ENCODE peak calls at places on chromosomes 13 and 19, in five cellular contexts. One of them, this sample, is unnamed.

GRCh38 chr19:39497850-39498261 is 891 bp upstream of the DLL3 start:
- DNase-seq in BJ: no peak
- DNase-seq in fibroblast of lung: peak; percentile 43
- DNase-seq in GM10248: peak; percentile 72
- DNase-seq in psoas muscle: no peak
- DNase-seq in this sample: no peak

GRCh38 chr13:26721251-26721939 is 39.2 kb downstream of the GPR12 start:
- DNase-seq in fibroblast of lung: no peak
- DNase-seq in BJ: no peak
- DNase-seq in psoas muscle: peak; percentile 59
- DNase-seq in GM10248: no peak
- DNase-seq in this sample: no peak

GRCh38 chr13:97878421-97879375 is 74.8 kb upstream of the IPO5 start:
- DNase-seq in GM10248: no peak
- DNase-seq in psoas muscle: no peak
- DNase-seq in fibroblast of lung: no peak
- DNase-seq in BJ: no peak
- DNase-seq in this sample: no peak

GRCh38 chr19:55314396-55314795 is 10.7 kb downstream of the TMEM150B start:
- DNase-seq in BJ: no peak
- DNase-seq in fibroblast of lung: no peak
- DNase-seq in GM10248: no peak
- DNase-seq in psoas muscle: no peak
- DNase-seq in this sample: no peak

GRCh38 chr13:112603641-112604220 is 15.8 kb upstream of the TUBGCP3 start:
- DNase-seq in psoas muscle: no peak
- DNase-seq in BJ: no peak
- DNase-seq in fibroblast of lung: peak; percentile 58
- DNase-seq in GM10248: no peak
- DNase-seq in this sample: no peak

GRCh38 chr13:44142540-44142867 is 231.1 kb upstream of the SERP2 start:
- DNase-seq in psoas muscle: no peak
- DNase-seq in fibroblast of lung: no peak
- DNase-seq in BJ: no peak
- DNase-seq in GM10248: no peak
- DNase-seq in this sample: no peak

GRCh38 chr19:6424190-6424938 is at the start of gene KHSRP:
- DNase-seq in psoas muscle: peak; percentile 65
- DNase-seq in GM10248: no peak
- DNase-seq in fibroblast of lung: no peak
- DNase-seq in BJ: no peak
- DNase-seq in this sample: peak; percentile 95

GRCh38 chr19:52398091-52398461 is 427 bp downstream of the ZNF528 start:
- DNase-seq in GM10248: peak; percentile 17
- DNase-seq in BJ: no peak
- DNase-seq in psoas muscle: peak; percentile 50
- DNase-seq in fibroblast of lung: no peak
- DNase-seq in this sample: no peak

GRCh38 chr13:83532809-83533208 is 349.5 kb downstream of the SLITRK1 start:
- DNase-seq in fibroblast of lung: no peak
- DNase-seq in GM10248: no peak
- DNase-seq in BJ: no peak
- DNase-seq in psoas muscle: no peak
- DNase-seq in this sample: no peak

GRCh38 chr13:73212482-73212881 is 153.7 kb downstream of the KLF5 start:
- DNase-seq in GM10248: no peak
- DNase-seq in BJ: no peak
- DNase-seq in fibroblast of lung: no peak
- DNase-seq in psoas muscle: no peak
- DNase-seq in this sample: no peak

GRCh38 chr13:32047796-32048195 is 16.2 kb downstream of the FRY start:
- DNase-seq in psoas muscle: no peak
- DNase-seq in fibroblast of lung: no peak
- DNase-seq in GM10248: no peak
- DNase-seq in BJ: no peak
- DNase-seq in this sample: no peak

GRCh38 chr13:71067164-71067815 is 799.7 kb downstream of the DACH1 start:
- DNase-seq in BJ: no peak
- DNase-seq in GM10248: no peak
- DNase-seq in fibroblast of lung: peak; percentile 6
- DNase-seq in psoas muscle: no peak
- DNase-seq in this sample: no peak
- TF ChIP-seq CTCF in BJ: no peak
- TF ChIP-seq CTCF in GM10248: no peak
- TF ChIP-seq CTCF in fibroblast of lung: peak; percentile 8
- TF ChIP-seq CTCF in psoas muscle: no peak
- TF ChIP-seq CTCF in this sample: peak; percentile 8

DNA sequence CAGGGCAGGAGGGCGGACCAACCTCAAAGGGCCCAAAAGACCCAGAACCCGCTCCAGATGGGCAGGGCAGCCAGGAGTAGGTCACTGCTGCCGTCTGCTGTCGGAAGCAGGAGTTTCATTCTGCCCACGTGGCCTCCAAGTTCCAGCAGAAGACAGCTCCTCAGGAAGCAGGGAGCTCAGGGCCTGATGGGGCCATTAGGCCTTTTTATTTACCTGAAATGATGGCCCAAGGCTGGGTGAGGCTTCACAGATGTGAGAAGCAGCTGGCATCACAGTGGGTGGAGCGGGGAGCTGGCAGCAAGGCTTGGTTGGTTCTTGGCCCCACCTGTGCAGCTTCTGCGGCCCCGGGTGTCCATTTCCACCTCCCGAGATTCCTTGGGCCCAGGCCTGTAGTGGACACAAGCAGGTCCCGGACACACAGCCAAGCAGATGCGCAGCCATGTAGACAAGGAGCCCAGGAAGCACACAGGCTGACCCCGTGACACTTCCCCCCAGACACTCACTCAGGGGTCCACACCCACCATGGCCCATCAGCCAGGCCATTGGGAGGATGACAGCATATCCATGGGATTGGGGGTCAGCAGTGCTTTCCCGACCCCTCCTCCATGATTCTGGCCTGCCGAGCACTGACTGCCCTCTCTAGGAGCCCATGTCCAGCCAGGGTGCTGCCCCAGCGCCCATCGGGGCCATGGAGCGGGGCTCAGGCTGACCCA is 26.4 kb downstream of the C13orf46 start:
- DNase-seq in BJ: no peak
- DNase-seq in GM10248: no peak
- DNase-seq in fibroblast of lung: peak; percentile 64
- DNase-seq in psoas muscle: peak; percentile 84
- DNase-seq in this sample: no peak
- TF ChIP-seq CTCF in BJ: peak; percentile 89
- TF ChIP-seq CTCF in GM10248: peak; percentile 4
- TF ChIP-seq CTCF in fibroblast of lung: peak; percentile 73
- TF ChIP-seq CTCF in psoas muscle: peak; percentile 61
- TF ChIP-seq CTCF in this sample: peak; percentile 21

GRCh38 chr13:77528834-77529500 is 6.5 kb upstream of the SCEL start:
- DNase-seq in BJ: no peak
- DNase-seq in psoas muscle: no peak
- DNase-seq in GM10248: peak; percentile 18
- DNase-seq in fibroblast of lung: no peak
- DNase-seq in this sample: no peak
- TF ChIP-seq CTCF in BJ: no peak
- TF ChIP-seq CTCF in psoas muscle: no peak
- TF ChIP-seq CTCF in GM10248: no peak
- TF ChIP-seq CTCF in fibroblast of lung: no peak
- TF ChIP-seq CTCF in this sample: no peak

GRCh38 chr19:49098795-49099194 is 13.5 kb downstream of the SNRNP70 start:
- DNase-seq in GM10248: no peak
- DNase-seq in fibroblast of lung: no peak
- DNase-seq in psoas muscle: no peak
- DNase-seq in BJ: no peak
- DNase-seq in this sample: no peak
- TF ChIP-seq CTCF in GM10248: no peak
- TF ChIP-seq CTCF in fibroblast of lung: no peak
- TF ChIP-seq CTCF in psoas muscle: no peak
- TF ChIP-seq CTCF in BJ: no peak
- TF ChIP-seq CTCF in this sample: no peak

DNA sequence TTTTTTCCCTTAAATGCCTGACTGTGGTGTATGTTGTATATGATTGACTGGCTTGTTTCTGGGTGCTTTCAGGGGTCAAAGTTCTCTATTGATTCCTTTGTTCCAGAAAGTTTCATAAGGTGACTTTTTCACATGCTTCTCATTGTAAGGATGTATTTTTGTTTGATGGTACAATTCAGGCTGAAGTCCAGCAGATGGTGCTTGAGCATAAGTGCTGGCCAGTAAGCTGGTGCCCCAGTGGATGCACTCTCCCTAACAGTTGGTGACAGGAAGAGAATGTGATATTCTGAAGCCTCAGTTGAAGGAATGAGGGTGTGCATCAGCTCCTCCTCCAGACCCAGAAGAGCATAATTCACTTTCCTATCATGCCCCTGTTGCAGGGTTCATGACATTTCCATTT is 1941.6 kb upstream of the PRR20A start:
- DNase-seq in GM10248: no peak
- DNase-seq in BJ: no peak
- DNase-seq in fibroblast of lung: no peak
- DNase-seq in psoas muscle: no peak
- DNase-seq in this sample: no peak
- TF ChIP-seq CTCF in GM10248: no peak
- TF ChIP-seq CTCF in BJ: no peak
- TF ChIP-seq CTCF in fibroblast of lung: no peak
- TF ChIP-seq CTCF in psoas muscle: no peak
- TF ChIP-seq CTCF in this sample: peak; percentile 54

DNA sequence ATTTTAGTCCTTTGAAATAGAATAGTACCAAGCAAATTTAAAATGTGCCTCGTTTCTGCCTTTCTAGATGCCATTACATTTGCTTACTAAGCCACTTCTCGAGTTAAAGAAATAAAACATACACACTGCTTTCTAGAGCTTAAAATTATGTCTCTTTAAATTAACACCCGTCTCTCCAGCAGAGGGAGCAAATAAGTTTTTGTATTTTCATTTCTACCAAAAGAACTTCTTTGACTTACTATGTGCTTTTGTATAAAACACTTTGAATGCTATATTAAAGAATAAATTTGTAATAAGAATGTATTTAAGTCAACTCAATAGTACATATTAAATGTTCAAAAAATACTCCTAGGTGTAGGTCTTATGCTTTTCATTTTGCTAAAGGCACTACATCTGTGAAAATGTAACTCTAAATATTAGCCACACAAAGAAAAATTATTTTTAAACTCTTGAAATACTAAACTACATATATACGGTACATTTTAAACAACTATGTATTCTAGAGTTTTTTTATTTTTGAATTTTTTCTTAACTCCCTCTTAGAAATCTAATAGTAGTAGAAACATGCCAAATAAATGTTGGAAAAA is 269.3 kb upstream of the MIR17HG start:
- DNase-seq in psoas muscle: no peak
- DNase-seq in GM10248: no peak
- DNase-seq in BJ: no peak
- DNase-seq in fibroblast of lung: peak; percentile 29
- DNase-seq in this sample: no peak
- TF ChIP-seq CTCF in psoas muscle: peak; percentile 4
- TF ChIP-seq CTCF in GM10248: peak; percentile 33
- TF ChIP-seq CTCF in BJ: peak; percentile 3
- TF ChIP-seq CTCF in fibroblast of lung: peak; percentile 41
- TF ChIP-seq CTCF in this sample: peak; percentile 42

GRCh38 chr19:50640368-50640767 is 687 bp upstream of the SYT3 start:
- DNase-seq in BJ: no peak
- DNase-seq in psoas muscle: no peak
- DNase-seq in GM10248: no peak
- DNase-seq in fibroblast of lung: no peak
- DNase-seq in this sample: no peak
- TF ChIP-seq CTCF in BJ: no peak
- TF ChIP-seq CTCF in psoas muscle: no peak
- TF ChIP-seq CTCF in GM10248: no peak
- TF ChIP-seq CTCF in fibroblast of lung: no peak
- TF ChIP-seq CTCF in this sample: no peak